ENCODE peak calls at places on chromosomes 6 and 20, in six cellular contexts. Y is RWPE1; K is effector CD4-positive, alpha-beta T cell; L is stimulated activated CD4-positive, alpha-beta T cell treated with anti-CD3 and anti-CD28 coated beads, Interleukin-12 subunit alpha, Interleukin-12 subunit beta, amount 100 ng/mL, for 48 hours; O is GM04504; D is BJ. G is an unnamed sample.

GRCh38 chr6:87920245-87920644 is 127.4 kb upstream of the SPACA1 start:
- DNase-seq in Y (no peak), K (no peak), L (no peak), O (no peak), D (no peak), G (no peak)

GRCh38 chr6:120211955-120212792 is 862.6 kb upstream of the MAN1A1 start:
- DNase-seq in Y (peak; percentile 19), K (no peak), L (no peak), O (no peak), D (no peak), G (no peak)

GRCh38 chr6:96156425-96156824 is 140.7 kb downstream of the FUT9 start:
- DNase-seq in Y (no peak), K (no peak), L (no peak), O (no peak), D (no peak), G (no peak)

GRCh38 chr20:10954137-10954840 is 280.5 kb upstream of the JAG1 start:
- DNase-seq in Y (peak; percentile 83), K (no peak), L (no peak), O (no peak), D (no peak), G (no peak)

GRCh38 chr6:63649847-63650265 is 14.3 kb downstream of the PHF3 start:
- DNase-seq in Y (no peak), K (no peak), L (no peak), O (no peak), D (no peak), G (no peak)

GRCh38 chr6:20640181-20640580 is 105.9 kb downstream of the CDKAL1 start:
- DNase-seq in Y (no peak), K (no peak), L (no peak), O (no peak), D (no peak), G (peak; percentile 26)

GRCh38 chr6:118283759-118284158 is 264.3 kb upstream of the PLN start:
- DNase-seq in Y (peak; percentile 20), K (peak; percentile 28), L (peak; percentile 44), O (peak; percentile 19), D (peak; percentile 6), G (peak; percentile 52)

GRCh38 chr6:158630944-158631616 is 13.5 kb downstream of the DYNLT1 start:
- DNase-seq in Y (no peak), K (no peak), L (no peak), O (no peak), D (no peak), G (no peak)

GRCh38 chr20:25046736-25047666 is 10.9 kb downstream of the ACSS1 start:
- DNase-seq in Y (no peak), K (no peak), L (no peak), O (no peak), D (no peak), G (no peak)

GRCh38 chr6:121597654-121598053 is 162.2 kb downstream of the GJA1 start:
- DNase-seq in Y (peak; percentile 6), K (no peak), L (no peak), O (no peak), D (peak; percentile 35), G (no peak)

GRCh38 chr6:19866199-19866872 is 29.2 kb downstream of the ID4 start:
- DNase-seq in Y (no peak), K (no peak), L (no peak), O (no peak), D (no peak), G (no peak)

GRCh38 chr6:169971951-169972651 is 220.7 kb downstream of the ERMARD start:
- DNase-seq in Y (no peak), K (no peak), L (no peak), O (no peak), D (no peak), G (no peak)

GRCh38 chr20:40654876-40655275 is 34.2 kb downstream of the MAFB start:
- DNase-seq in Y (no peak), K (no peak), L (no peak), O (peak; percentile 32), D (no peak), G (no peak)

GRCh38 chr20:25685276-25686080 is 11.2 kb downstream of the ZNF337 start:
- DNase-seq in Y (no peak), K (no peak), L (no peak), O (no peak), D (no peak), G (no peak)

GRCh38 chr6:121837545-121838229 is 402.2 kb downstream of the GJA1 start:
- DNase-seq in Y (no peak), K (no peak), L (no peak), O (no peak), D (no peak), G (no peak)